ENCODE peak calls at places on chromosomes 16 and 17, in five cellular contexts. M is EH, B is lung microvascular endothelial cell, J is HTR-8/SVneo, P is NCI-H524. H is an unnamed sample.
A peak's percentile ranks its signal among the peaks of the same experiment; 100 is the strongest.

GRCh38 chr17:79355186-79355585 is 255.7 kb downstream of the RBFOX3 start:
- DNase-seq in M (no peak), B (no peak), J (no peak), P (no peak), H (no peak)

GRCh38 chr17:83010323-83011200 is 68.8 kb upstream of the METRNL start:
- DNase-seq in M (peak; percentile 20), B (no peak), J (no peak), P (no peak), H (no peak)

GRCh38 chr16:13633381-13633861 is 286.5 kb upstream of the ERCC4 start:
- DNase-seq in M (no peak), B (no peak), J (no peak), P (no peak), H (no peak)

GRCh38 chr17:50062323-50063243 is 6.7 kb downstream of the ITGA3 start:
- DNase-seq in M (peak; percentile 98), B (no peak), J (peak; percentile 96), P (no peak), H (peak; percentile 93)

GRCh38 chr17:42179911-42180410 is 981 bp downstream of the KCNH4 start:
- DNase-seq in M (peak; percentile 60), B (peak; percentile 61), J (peak; percentile 53), P (no peak), H (peak; percentile 49)

GRCh38 chr16:66928702-66929388 is 3.5 kb upstream of the RRAD start:
- DNase-seq in M (peak; percentile 45), B (no peak), J (peak; percentile 43), P (no peak), H (no peak)

GRCh38 chr17:16880843-16881230 is 91.1 kb downstream of the TNFRSF13B start:
- DNase-seq in M (no peak), B (no peak), J (no peak), P (no peak), H (no peak)

GRCh38 chr16:50881331-50881830 is 139.5 kb downstream of the CYLD start:
- DNase-seq in M (no peak), B (no peak), J (no peak), P (peak; percentile 9), H (no peak)

GRCh38 chr16:84007946-84008345 is 34.6 kb downstream of the SLC38A8 start:
- DNase-seq in M (no peak), B (no peak), J (no peak), P (no peak), H (no peak)

GRCh38 chr17:61208301-61209098 is 191.1 kb upstream of the TBX2 start:
- DNase-seq in M (peak; percentile 23), B (no peak), J (no peak), P (peak; percentile 58), H (no peak)

GRCh38 chr17:75764711-75765421 is at the start of gene GALK1:
- DNase-seq in M (peak; percentile 75), B (peak; percentile 66), J (peak; percentile 87), P (peak; percentile 71), H (peak; percentile 82)

GRCh38 chr16:19095699-19096098 is 18.1 kb upstream of the ITPRIPL2 start:
- DNase-seq in M (no peak), B (no peak), J (no peak), P (no peak), H (no peak)

GRCh38 chr17:6843241-6843890 is 11.8 kb upstream of the TEKT1 start:
- DNase-seq in M (peak; percentile 48), B (peak; percentile 77), J (peak; percentile 45), P (no peak), H (no peak)

GRCh38 chr17:83200746-83201145 is 121.3 kb downstream of the METRNL start:
- DNase-seq in M (no peak), B (no peak), J (no peak), P (no peak), H (peak; percentile 38)

GRCh38 chr17:32831627-32832243 is 45.2 kb downstream of the MYO1D start:
- DNase-seq in M (no peak), B (no peak), J (no peak), P (no peak), H (no peak)

GRCh38 chr17:79034931-79035485 is 11.0 kb downstream of the C1QTNF1 start:
- DNase-seq in M (no peak), B (no peak), J (no peak), P (no peak), H (no peak)

GRCh38 chr17:22569459-22570143 is 877.3 kb downstream of the KCNJ18 start:
- DNase-seq in M (no peak), B (no peak), J (no peak), P (no peak), H (no peak)

GRCh38 chr17:9179602-9180001 is 158.3 kb downstream of the NTN1 start:
- DNase-seq in M (no peak), B (no peak), J (no peak), P (no peak), H (no peak)

GRCh38 chr17:28880572-28880945 is 17.0 kb downstream of the FLOT2 start:
- DNase-seq in M (no peak), B (no peak), J (no peak), P (no peak), H (no peak)

GRCh38 chr16:72677662-72678447 is 370.1 kb downstream of the ZFHX3 start:
- DNase-seq in M (peak; percentile 59), B (no peak), J (no peak), P (no peak), H (no peak)

GRCh38 chr16:25027281-25027680 is 12.1 kb upstream of the ARHGAP17 start:
- DNase-seq in M (no peak), B (no peak), J (no peak), P (no peak), H (no peak)

GRCh38 chr17:31366088-31366487 is 25.4 kb upstream of the RAB11FIP4 start:
- DNase-seq in M (no peak), B (no peak), J (no peak), P (no peak), H (no peak)

GRCh38 chr17:2025220-2025621 is at the start of gene RTN4RL1:
- DNase-seq in M (peak; percentile 82), B (peak; percentile 54), J (peak; percentile 75), P (peak; percentile 53), H (peak; percentile 81)

GRCh38 chr17:67156269-67157199 is 88.5 kb downstream of the HELZ start:
- DNase-seq in M (no peak), B (peak; percentile 5), J (no peak), P (no peak), H (peak; percentile 13)

GRCh38 chr17:57324646-57325045 is 68.3 kb downstream of the MSI2 start:
- DNase-seq in M (no peak), B (no peak), J (no peak), P (no peak), H (no peak)

GRCh38 chr16:19783847-19784736 is 66.0 kb downstream of the IQCK start:
- DNase-seq in M (no peak), B (no peak), J (no peak), P (no peak), H (no peak)

GRCh38 chr16:48525201-48526057 is 84.6 kb downstream of the N4BP1 start:
- DNase-seq in M (no peak), B (peak; percentile 35), J (no peak), P (no peak), H (no peak)

GRCh38 chr16:30473231-30474061 is 904 bp downstream of the ITGAL start:
- DNase-seq in M (no peak), B (no peak), J (no peak), P (no peak), H (no peak)

GRCh38 chr16:70253291-70254094 is 1.8 kb upstream of the EXOSC6 start:
- DNase-seq in M (peak; percentile 50), B (peak; percentile 46), J (peak; percentile 43), P (no peak), H (no peak)

GRCh38 chr17:20154601-20155000 is 145.4 kb downstream of the SPECC1 start:
- DNase-seq in M (no peak), B (no peak), J (no peak), P (no peak), H (no peak)

GRCh38 chr16:83045790-83046189 is 419.0 kb downstream of the CDH13 start:
- DNase-seq in M (no peak), B (no peak), J (no peak), P (no peak), H (no peak)

GRCh38 chr17:27339836-27340550 is 46.1 kb downstream of the WSB1 start:
- DNase-seq in M (no peak), B (no peak), J (no peak), P (no peak), H (no peak)

H was measured in heart left ventricle.